ENCODE peak calls at places on chromosome 9, in eight cellular contexts. One of them, this sample, is unnamed.

GRCh38 chr9:35650341-35651158 is at the start of gene SIT1:
- DNase-seq in HS-27A: no peak
- DNase-seq in GM10248: peak; percentile 69
- DNase-seq in cardiac fibroblast: no peak
- DNase-seq in CD14-positive monocyte: no peak
- DNase-seq in A172: no peak
- DNase-seq in naive thymus-derived CD8-positive, alpha-beta T cell: no peak
- DNase-seq in GM13976: peak; percentile 72
- DNase-seq in this sample: peak; percentile 57

GRCh38 chr9:110571801-110572490 is 7.6 kb downstream of the SVEP1 start:
- DNase-seq in HS-27A: no peak
- DNase-seq in GM10248: no peak
- DNase-seq in cardiac fibroblast: peak; percentile 40
- DNase-seq in CD14-positive monocyte: no peak
- DNase-seq in A172: no peak
- DNase-seq in naive thymus-derived CD8-positive, alpha-beta T cell: no peak
- DNase-seq in GM13976: no peak
- DNase-seq in this sample: no peak

GRCh38 chr9:90991953-90992352 is 190.3 kb downstream of the SYK start:
- DNase-seq in HS-27A: no peak
- DNase-seq in GM10248: no peak
- DNase-seq in cardiac fibroblast: peak; percentile 25
- DNase-seq in CD14-positive monocyte: no peak
- DNase-seq in A172: peak; percentile 31
- DNase-seq in naive thymus-derived CD8-positive, alpha-beta T cell: no peak
- DNase-seq in GM13976: no peak
- DNase-seq in this sample: no peak

GRCh38 chr9:18771018-18771417 is 262.0 kb downstream of the SAXO1 start:
- DNase-seq in HS-27A: no peak
- DNase-seq in GM10248: no peak
- DNase-seq in cardiac fibroblast: no peak
- DNase-seq in CD14-positive monocyte: no peak
- DNase-seq in A172: no peak
- DNase-seq in naive thymus-derived CD8-positive, alpha-beta T cell: no peak
- DNase-seq in GM13976: no peak
- DNase-seq in this sample: no peak

GRCh38 chr9:126719677-126720435 is 85.0 kb upstream of the ZBTB43 start:
- DNase-seq in HS-27A: no peak
- DNase-seq in GM10248: peak; percentile 76
- DNase-seq in cardiac fibroblast: peak; percentile 65
- DNase-seq in CD14-positive monocyte: peak; percentile 97
- DNase-seq in A172: peak; percentile 95
- DNase-seq in naive thymus-derived CD8-positive, alpha-beta T cell: peak; percentile 86
- DNase-seq in GM13976: peak; percentile 79
- DNase-seq in this sample: peak; percentile 89

GRCh38 chr9:115689331-115689730 is 464.3 kb upstream of the PAPPA start:
- DNase-seq in HS-27A: no peak
- DNase-seq in GM10248: no peak
- DNase-seq in cardiac fibroblast: no peak
- DNase-seq in CD14-positive monocyte: no peak
- DNase-seq in A172: no peak
- DNase-seq in naive thymus-derived CD8-positive, alpha-beta T cell: no peak
- DNase-seq in GM13976: no peak
- DNase-seq in this sample: no peak

GRCh38 chr9:110939053-110939452 is 99.2 kb downstream of the LPAR1 start:
- DNase-seq in HS-27A: no peak
- DNase-seq in GM10248: no peak
- DNase-seq in cardiac fibroblast: no peak
- DNase-seq in CD14-positive monocyte: no peak
- DNase-seq in A172: no peak
- DNase-seq in naive thymus-derived CD8-positive, alpha-beta T cell: no peak
- DNase-seq in GM13976: no peak
- DNase-seq in this sample: no peak

GRCh38 chr9:100561256-100561655 is 16.6 kb upstream of the CAVIN4 start:
- DNase-seq in HS-27A: no peak
- DNase-seq in GM10248: no peak
- DNase-seq in cardiac fibroblast: no peak
- DNase-seq in CD14-positive monocyte: no peak
- DNase-seq in A172: no peak
- DNase-seq in naive thymus-derived CD8-positive, alpha-beta T cell: no peak
- DNase-seq in GM13976: no peak
- DNase-seq in this sample: no peak

GRCh38 chr9:129556576-129557191 is 64.2 kb downstream of the C9orf50 start:
- DNase-seq in HS-27A: no peak
- DNase-seq in GM10248: no peak
- DNase-seq in cardiac fibroblast: no peak
- DNase-seq in CD14-positive monocyte: no peak
- DNase-seq in A172: no peak
- DNase-seq in naive thymus-derived CD8-positive, alpha-beta T cell: no peak
- DNase-seq in GM13976: no peak
- DNase-seq in this sample: no peak

GRCh38 chr9:87238545-87238944 is 259.1 kb upstream of the DAPK1 start:
- DNase-seq in HS-27A: no peak
- DNase-seq in GM10248: no peak
- DNase-seq in cardiac fibroblast: no peak
- DNase-seq in CD14-positive monocyte: no peak
- DNase-seq in A172: no peak
- DNase-seq in naive thymus-derived CD8-positive, alpha-beta T cell: no peak
- DNase-seq in GM13976: no peak
- DNase-seq in this sample: no peak

GRCh38 chr9:94703488-94704140 is 22.9 kb upstream of the AOPEP start:
- DNase-seq in HS-27A: no peak
- DNase-seq in GM10248: no peak
- DNase-seq in cardiac fibroblast: no peak
- DNase-seq in CD14-positive monocyte: no peak
- DNase-seq in A172: no peak
- DNase-seq in naive thymus-derived CD8-positive, alpha-beta T cell: no peak
- DNase-seq in GM13976: no peak
- DNase-seq in this sample: no peak

GRCh38 chr9:107172160-107172978 is 110.7 kb upstream of the RAD23B start:
- DNase-seq in HS-27A: peak; percentile 62
- DNase-seq in GM10248: peak; percentile 57
- DNase-seq in cardiac fibroblast: peak; percentile 88
- DNase-seq in CD14-positive monocyte: no peak
- DNase-seq in A172: peak; percentile 62
- DNase-seq in naive thymus-derived CD8-positive, alpha-beta T cell: peak; percentile 44
- DNase-seq in GM13976: peak; percentile 64
- DNase-seq in this sample: peak; percentile 87

GRCh38 chr9:117247271-117247670 is 167.6 kb downstream of the ASTN2 start:
- DNase-seq in HS-27A: no peak
- DNase-seq in GM10248: peak; percentile 12
- DNase-seq in cardiac fibroblast: no peak
- DNase-seq in CD14-positive monocyte: no peak
- DNase-seq in A172: no peak
- DNase-seq in naive thymus-derived CD8-positive, alpha-beta T cell: no peak
- DNase-seq in GM13976: peak; percentile 4
- DNase-seq in this sample: peak; percentile 3